ENCODE peak calls at places on chromosomes 11 and 22, in five cellular contexts. One of them, this sample, is unnamed.

GRCh38 chr11:110587129-110587528 is 125.1 kb downstream of the ARHGAP20 start:
- DNase-seq in A549: no peak
- DNase-seq in GM12878: no peak
- DNase-seq in K562: no peak
- DNase-seq in HepG2: no peak
- DNase-seq in this sample: no peak

GRCh38 chr11:77633856-77634425 is 3.7 kb downstream of the CLNS1A start:
- DNase-seq in A549: no peak
- DNase-seq in GM12878: no peak
- DNase-seq in K562: no peak
- DNase-seq in HepG2: no peak
- DNase-seq in this sample: no peak

GRCh38 chr11:123458501-123458900 is 28.4 kb downstream of the GRAMD1B start:
- DNase-seq in A549: no peak
- DNase-seq in GM12878: no peak
- DNase-seq in K562: no peak
- DNase-seq in HepG2: no peak
- DNase-seq in this sample: no peak

GRCh38 chr11:98100689-98101088 is 920.1 kb upstream of the CNTN5 start:
- DNase-seq in A549: no peak
- DNase-seq in GM12878: no peak
- DNase-seq in K562: no peak
- DNase-seq in HepG2: no peak
- DNase-seq in this sample: no peak

GRCh38 chr11:45470151-45471001 is 184.2 kb upstream of the SYT13 start:
- DNase-seq in A549: no peak
- DNase-seq in GM12878: no peak
- DNase-seq in K562: no peak
- DNase-seq in HepG2: no peak
- DNase-seq in this sample: no peak

GRCh38 chr22:27642104-27642800 is 159.3 kb downstream of the MN1 start:
- DNase-seq in A549: no peak
- DNase-seq in GM12878: no peak
- DNase-seq in K562: peak; percentile 25
- DNase-seq in HepG2: peak; percentile 20
- DNase-seq in this sample: no peak

GRCh38 chr22:23845661-23846469 is 7.1 kb upstream of the DERL3 start:
- DNase-seq in A549: no peak
- DNase-seq in GM12878: no peak
- DNase-seq in K562: no peak
- DNase-seq in HepG2: no peak
- DNase-seq in this sample: no peak

GRCh38 chr11:135074397-135074998 is 662.5 kb upstream of the B3GAT1 start:
- DNase-seq in A549: no peak
- DNase-seq in GM12878: no peak
- DNase-seq in K562: no peak
- DNase-seq in HepG2: no peak
- DNase-seq in this sample: no peak

GRCh38 chr22:38327805-38328204 is 10.6 kb upstream of the CSNK1E start:
- DNase-seq in A549: no peak
- DNase-seq in GM12878: no peak
- DNase-seq in K562: no peak
- DNase-seq in HepG2: no peak
- DNase-seq in this sample: peak; percentile 63

GRCh38 chr11:67120881-67121710 is 2.0 kb downstream of the KDM2A start:
- DNase-seq in A549: no peak
- DNase-seq in GM12878: peak; percentile 77
- DNase-seq in K562: no peak
- DNase-seq in HepG2: no peak
- DNase-seq in this sample: peak; percentile 45

GRCh38 chr11:74522776-74523175 is 29.3 kb upstream of the LIPT2 start:
- DNase-seq in A549: no peak
- DNase-seq in GM12878: no peak
- DNase-seq in K562: no peak
- DNase-seq in HepG2: no peak
- DNase-seq in this sample: no peak

GRCh38 chr11:44010789-44011251 is 37.0 kb upstream of the ACCSL start:
- DNase-seq in A549: no peak
- DNase-seq in GM12878: no peak
- DNase-seq in K562: no peak
- DNase-seq in HepG2: no peak
- DNase-seq in this sample: peak; percentile 48

GRCh38 chr11:94926698-94927237 is 46.6 kb downstream of the CWC15 start:
- DNase-seq in A549: no peak
- DNase-seq in GM12878: no peak
- DNase-seq in K562: no peak
- DNase-seq in HepG2: no peak
- DNase-seq in this sample: peak; percentile 94

GRCh38 chr11:3632070-3632660 is 9.6 kb downstream of the ART5 start:
- DNase-seq in A549: no peak
- DNase-seq in GM12878: no peak
- DNase-seq in K562: no peak
- DNase-seq in HepG2: no peak
- DNase-seq in this sample: no peak

GRCh38 chr11:113137735-113138529 is 176.5 kb upstream of the TTC12 start:
- DNase-seq in A549: no peak
- DNase-seq in GM12878: no peak
- DNase-seq in K562: no peak
- DNase-seq in HepG2: no peak
- DNase-seq in this sample: no peak

GRCh38 chr11:6319879-6320410 is 356 bp downstream of the CAVIN3 start:
- DNase-seq in A549: peak; percentile 83
- DNase-seq in GM12878: no peak
- DNase-seq in K562: peak; percentile 52
- DNase-seq in HepG2: no peak
- DNase-seq in this sample: peak; percentile 91

GRCh38 chr11:78230161-78230877 is 41.6 kb downstream of the USP35 start:
- DNase-seq in A549: no peak
- DNase-seq in GM12878: no peak
- DNase-seq in K562: no peak
- DNase-seq in HepG2: no peak
- DNase-seq in this sample: peak; percentile 27

GRCh38 chr11:131248588-131248987 is 121.8 kb upstream of the NTM start:
- DNase-seq in A549: no peak
- DNase-seq in GM12878: no peak
- DNase-seq in K562: no peak
- DNase-seq in HepG2: no peak
- DNase-seq in this sample: no peak

GRCh38 chr11:125922156-125922555 is 17.8 kb downstream of the DDX25 start:
- DNase-seq in A549: no peak
- DNase-seq in GM12878: no peak
- DNase-seq in K562: no peak
- DNase-seq in HepG2: no peak
- DNase-seq in this sample: no peak

GRCh38 chr11:31529189-31529588 is 19.6 kb downstream of the ELP4 start:
- DNase-seq in A549: no peak
- DNase-seq in GM12878: no peak
- DNase-seq in K562: no peak
- DNase-seq in HepG2: no peak
- DNase-seq in this sample: no peak

GRCh38 chr11:110453684-110454354 is 24.1 kb downstream of the FDX1 start:
- DNase-seq in A549: no peak
- DNase-seq in GM12878: no peak
- DNase-seq in K562: no peak
- DNase-seq in HepG2: no peak
- DNase-seq in this sample: no peak

GRCh38 chr22:29916007-29916544 is 33.1 kb downstream of the MTMR3 start:
- DNase-seq in A549: no peak
- DNase-seq in GM12878: no peak
- DNase-seq in K562: no peak
- DNase-seq in HepG2: no peak
- DNase-seq in this sample: peak; percentile 40

GRCh38 chr11:117219001-117219400 is 12.9 kb downstream of the PCSK7 start:
- DNase-seq in A549: no peak
- DNase-seq in GM12878: no peak
- DNase-seq in K562: no peak
- DNase-seq in HepG2: no peak
- DNase-seq in this sample: no peak

GRCh38 chr11:74905326-74905725 is 43.6 kb downstream of the XRRA1 start:
- DNase-seq in A549: no peak
- DNase-seq in GM12878: no peak
- DNase-seq in K562: no peak
- DNase-seq in HepG2: no peak
- DNase-seq in this sample: no peak

GRCh38 chr11:90120191-90120590 is 14.3 kb upstream of the NAALAD2 start:
- DNase-seq in A549: no peak
- DNase-seq in GM12878: no peak
- DNase-seq in K562: no peak
- DNase-seq in HepG2: no peak
- DNase-seq in this sample: no peak

GRCh38 chr11:104912102-104912501 is 13.8 kb upstream of the CASP12 start:
- DNase-seq in A549: no peak
- DNase-seq in GM12878: no peak
- DNase-seq in K562: no peak
- DNase-seq in HepG2: no peak
- DNase-seq in this sample: no peak

GRCh38 chr11:104918113-104918824 is 20.0 kb upstream of the CASP12 start:
- DNase-seq in A549: no peak
- DNase-seq in GM12878: no peak
- DNase-seq in K562: no peak
- DNase-seq in HepG2: no peak
- DNase-seq in this sample: peak; percentile 93

GRCh38 chr11:104917259-104918112 is 19.2 kb upstream of the CASP12 start:
- DNase-seq in A549: no peak
- DNase-seq in GM12878: no peak
- DNase-seq in K562: no peak
- DNase-seq in HepG2: no peak
- DNase-seq in this sample: no peak

GRCh38 chr11:104916442-104916841 is 18.2 kb upstream of the CASP12 start:
- DNase-seq in A549: no peak
- DNase-seq in GM12878: no peak
- DNase-seq in K562: no peak
- DNase-seq in HepG2: no peak
- DNase-seq in this sample: peak; percentile 56
- TF ChIP-seq SMC3 in A549: no peak
- TF ChIP-seq SMC3 in GM12878: no peak
- TF ChIP-seq SMC3 in K562: no peak
- TF ChIP-seq SMC3 in HepG2: no peak
- TF ChIP-seq SMC3 in this sample: no peak

GRCh38 chr22:45438364-45438763 is 24.9 kb downstream of the RIBC2 start:
- DNase-seq in A549: no peak
- DNase-seq in GM12878: no peak
- DNase-seq in K562: no peak
- DNase-seq in HepG2: no peak
- DNase-seq in this sample: peak; percentile 57
- H3K4me2 ChIP-seq in A549: no peak overlapping the region
- H3K4me2 ChIP-seq in GM12878: no peak overlapping the region
- H3K4me2 ChIP-seq in K562: no peak overlapping the region
- H3K4me2 ChIP-seq in HepG2: no peak overlapping the region
- H3K4me2 ChIP-seq in this sample: no peak overlapping the region

DNA sequence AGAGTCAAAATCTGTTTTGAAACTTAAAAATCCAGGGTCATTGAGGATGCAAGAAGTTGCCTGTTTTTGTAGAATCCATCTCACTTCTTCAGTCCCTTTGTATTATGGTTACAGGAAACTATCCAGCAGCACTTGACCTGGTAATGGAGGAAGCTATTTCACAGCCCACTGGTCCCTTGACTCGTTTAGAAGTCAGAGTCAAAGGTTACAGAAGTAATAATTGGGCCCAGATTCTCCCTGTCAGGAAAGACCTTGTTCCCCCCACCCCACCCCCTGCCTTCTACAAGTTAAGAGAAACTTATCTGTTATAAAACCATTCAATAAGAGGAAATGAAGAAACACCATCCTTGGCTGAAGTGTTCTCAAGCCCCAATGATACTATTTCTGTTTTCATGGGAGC is 65.8 kb downstream of the CSTPP1 start:
- DNase-seq in A549: no peak
- DNase-seq in GM12878: no peak
- DNase-seq in K562: no peak
- DNase-seq in HepG2: no peak
- DNase-seq in this sample: no peak
- TF ChIP-seq SMC3 in A549: no peak
- TF ChIP-seq SMC3 in GM12878: no peak
- TF ChIP-seq SMC3 in K562: no peak
- TF ChIP-seq SMC3 in HepG2: no peak
- TF ChIP-seq SMC3 in this sample: no peak

GRCh38 chr22:17984114-17984513 is 40.2 kb downstream of the MICAL3 start:
- DNase-seq in A549: no peak
- DNase-seq in GM12878: no peak
- DNase-seq in K562: no peak
- DNase-seq in HepG2: no peak
- DNase-seq in this sample: no peak

GRCh38 chr22:17981497-17981896 is 42.9 kb downstream of the MICAL3 start:
- DNase-seq in A549: no peak
- DNase-seq in GM12878: no peak
- DNase-seq in K562: no peak
- DNase-seq in HepG2: no peak
- DNase-seq in this sample: no peak

GRCh38 chr22:17980638-17981051 is 43.7 kb downstream of the MICAL3 start:
- DNase-seq in A549: no peak
- DNase-seq in GM12878: no peak
- DNase-seq in K562: peak; percentile 90
- DNase-seq in HepG2: no peak
- DNase-seq in this sample: peak; percentile 48

GRCh38 chr22:17980013-17980510 is 44.3 kb downstream of the MICAL3 start:
- DNase-seq in A549: no peak
- DNase-seq in GM12878: no peak
- DNase-seq in K562: no peak
- DNase-seq in HepG2: no peak
- DNase-seq in this sample: no peak

GRCh38 chr22:17982572-17983141 is 41.7 kb downstream of the MICAL3 start:
- DNase-seq in A549: no peak
- DNase-seq in GM12878: no peak
- DNase-seq in K562: no peak
- DNase-seq in HepG2: no peak
- DNase-seq in this sample: no peak
- H3K4me2 ChIP-seq in A549: no peak overlapping the region
- H3K4me2 ChIP-seq in GM12878: no peak overlapping the region
- H3K4me2 ChIP-seq in K562: no peak overlapping the region
- H3K4me2 ChIP-seq in HepG2: peak overlapping the region; percentile 2
- H3K4me2 ChIP-seq in this sample: no peak overlapping the region

DNA sequence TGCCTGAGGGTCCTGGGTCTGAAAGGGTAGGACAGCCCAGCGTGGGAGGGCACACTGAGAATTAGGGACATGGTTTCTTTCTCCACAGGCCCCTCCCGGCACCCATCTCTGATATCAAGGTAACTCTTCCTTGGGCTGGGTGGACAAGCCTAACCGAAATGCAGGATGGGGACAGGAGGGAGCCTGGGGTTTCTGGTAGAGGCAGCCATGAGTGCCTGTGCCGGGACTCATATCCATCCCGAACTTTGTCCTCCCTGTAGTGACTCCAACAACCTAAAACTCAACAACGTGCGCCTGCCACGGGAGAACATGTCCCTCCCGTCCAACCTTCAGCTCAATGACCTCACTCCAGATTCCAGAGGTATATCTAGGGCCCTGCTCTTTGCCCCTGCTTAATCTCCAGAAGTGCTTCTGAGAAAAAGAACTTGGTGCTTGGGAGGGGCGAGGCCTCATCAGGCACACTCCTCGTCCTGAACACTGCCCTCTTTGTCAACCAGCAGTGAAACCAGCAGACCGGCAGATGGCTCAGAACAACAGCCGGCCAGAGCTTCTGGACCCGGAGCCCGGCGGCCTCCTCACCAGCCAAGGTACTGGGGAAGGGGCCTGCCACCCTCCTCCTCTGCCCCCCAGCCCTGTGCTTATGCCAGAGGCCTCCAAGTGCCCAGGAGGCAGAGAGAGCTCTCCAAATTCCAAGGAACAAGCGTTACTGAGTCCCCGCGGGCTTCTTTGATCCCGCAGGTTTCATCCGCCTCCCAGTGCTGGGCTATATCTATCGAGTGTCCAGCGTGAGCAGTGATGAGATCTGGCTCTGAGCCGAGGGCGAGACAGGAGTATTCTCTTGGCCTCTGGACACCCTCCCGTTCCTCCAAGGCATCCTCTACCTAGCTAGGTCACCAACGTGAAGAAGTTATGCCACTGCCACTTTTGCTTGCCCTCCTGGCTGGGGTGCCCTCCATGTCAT is 3.1 kb downstream of the TMEM25 start:
- DNase-seq in A549: no peak
- DNase-seq in GM12878: no peak
- DNase-seq in K562: no peak
- DNase-seq in HepG2: peak; percentile 45
- DNase-seq in this sample: no peak
- TF ChIP-seq SMC3 in A549: no peak
- TF ChIP-seq SMC3 in GM12878: no peak
- TF ChIP-seq SMC3 in K562: no peak
- TF ChIP-seq SMC3 in HepG2: no peak
- TF ChIP-seq SMC3 in this sample: no peak

This sample was measured in IMR-90.